ENCODE peak calls at places on chromosomes 3 and 15, in eight cellular contexts. One of them, this sample, is unnamed. For H3K9me3, the result is how much of the 10 kb centered on the place peaks cover.

GRCh38 chr15:56798639-56799038 is 65.3 kb upstream of the ZNF280D start:
- DNase-seq in neural progenitor cell: no peak
- DNase-seq in transverse colon: no peak
- DNase-seq in aorta: peak
- DNase-seq in psoas muscle: peak
- DNase-seq in CD8-positive, alpha-beta memory T cell: no peak
- DNase-seq in CD4-positive, CD25-positive, alpha-beta regulatory T cell: peak
- DNase-seq in HCT116: no peak
- DNase-seq in this sample: no peak

GRCh38 chr3:191328963-191329653 is at the start of gene CCDC50:
- DNase-seq in neural progenitor cell: peak
- DNase-seq in transverse colon: peak
- DNase-seq in aorta: peak
- DNase-seq in psoas muscle: peak
- DNase-seq in CD8-positive, alpha-beta memory T cell: no peak
- DNase-seq in CD4-positive, CD25-positive, alpha-beta regulatory T cell: peak
- DNase-seq in HCT116: no peak
- DNase-seq in this sample: peak

GRCh38 chr15:42273099-42273899 is at the start of the genes GANC and TMEM87A:
- DNase-seq in neural progenitor cell: peak
- DNase-seq in transverse colon: peak
- DNase-seq in aorta: peak
- DNase-seq in psoas muscle: peak
- DNase-seq in CD8-positive, alpha-beta memory T cell: peak
- DNase-seq in CD4-positive, CD25-positive, alpha-beta regulatory T cell: peak
- DNase-seq in HCT116: peak
- DNase-seq in this sample: peak

GRCh38 chr3:161552984-161553383 is 56.4 kb downstream of the OTOL1 start:
- DNase-seq in neural progenitor cell: peak
- DNase-seq in transverse colon: no peak
- DNase-seq in aorta: no peak
- DNase-seq in psoas muscle: no peak
- DNase-seq in CD8-positive, alpha-beta memory T cell: no peak
- DNase-seq in CD4-positive, CD25-positive, alpha-beta regulatory T cell: no peak
- DNase-seq in HCT116: no peak
- DNase-seq in this sample: no peak

GRCh38 chr3:54988302-54989022 is 60.6 kb upstream of the LRTM1 start:
- DNase-seq in neural progenitor cell: no peak
- DNase-seq in transverse colon: no peak
- DNase-seq in aorta: peak
- DNase-seq in psoas muscle: peak
- DNase-seq in CD8-positive, alpha-beta memory T cell: no peak
- DNase-seq in CD4-positive, CD25-positive, alpha-beta regulatory T cell: no peak
- DNase-seq in HCT116: no peak
- DNase-seq in this sample: no peak

GRCh38 chr15:85408270-85408746 is 27.9 kb downstream of the AKAP13 start:
- DNase-seq in neural progenitor cell: no peak
- DNase-seq in transverse colon: no peak
- DNase-seq in aorta: no peak
- DNase-seq in psoas muscle: no peak
- DNase-seq in CD8-positive, alpha-beta memory T cell: no peak
- DNase-seq in CD4-positive, CD25-positive, alpha-beta regulatory T cell: peak
- DNase-seq in HCT116: no peak
- DNase-seq in this sample: no peak

GRCh38 chr3:52056521-52056967 is at the start of gene DUSP7:
- DNase-seq in neural progenitor cell: peak
- DNase-seq in transverse colon: peak
- DNase-seq in aorta: peak
- DNase-seq in psoas muscle: peak
- DNase-seq in CD8-positive, alpha-beta memory T cell: peak
- DNase-seq in CD4-positive, CD25-positive, alpha-beta regulatory T cell: peak
- DNase-seq in HCT116: no peak
- DNase-seq in this sample: peak

GRCh38 chr3:136699271-136699828 is 52.8 kb downstream of the STAG1 start:
- DNase-seq in neural progenitor cell: peak
- DNase-seq in transverse colon: no peak
- DNase-seq in aorta: no peak
- DNase-seq in psoas muscle: no peak
- DNase-seq in CD8-positive, alpha-beta memory T cell: no peak
- DNase-seq in CD4-positive, CD25-positive, alpha-beta regulatory T cell: no peak
- DNase-seq in HCT116: no peak
- DNase-seq in this sample: no peak

GRCh38 chr15:25543156-25543555 is 104.3 kb upstream of the UBE3A start:
- DNase-seq in neural progenitor cell: peak
- DNase-seq in transverse colon: peak
- DNase-seq in aorta: peak
- DNase-seq in psoas muscle: no peak
- DNase-seq in CD8-positive, alpha-beta memory T cell: no peak
- DNase-seq in CD4-positive, CD25-positive, alpha-beta regulatory T cell: no peak
- DNase-seq in HCT116: no peak
- DNase-seq in this sample: no peak

GRCh38 chr15:49530106-49530505 is 90.5 kb downstream of the FAM227B start:
- DNase-seq in neural progenitor cell: no peak
- DNase-seq in transverse colon: no peak
- DNase-seq in aorta: no peak
- DNase-seq in psoas muscle: no peak
- DNase-seq in CD8-positive, alpha-beta memory T cell: no peak
- DNase-seq in CD4-positive, CD25-positive, alpha-beta regulatory T cell: no peak
- DNase-seq in HCT116: no peak
- DNase-seq in this sample: no peak

GRCh38 chr3:121330118-121330517 is 215.7 kb downstream of the POLQ start:
- DNase-seq in neural progenitor cell: no peak
- DNase-seq in transverse colon: no peak
- DNase-seq in aorta: no peak
- DNase-seq in psoas muscle: no peak
- DNase-seq in CD8-positive, alpha-beta memory T cell: no peak
- DNase-seq in CD4-positive, CD25-positive, alpha-beta regulatory T cell: no peak
- DNase-seq in HCT116: no peak
- DNase-seq in this sample: no peak

GRCh38 chr3:57095361-57095760 is 34.9 kb downstream of the SPATA12 start:
- DNase-seq in neural progenitor cell: no peak
- DNase-seq in transverse colon: no peak
- DNase-seq in aorta: no peak
- DNase-seq in psoas muscle: no peak
- DNase-seq in CD8-positive, alpha-beta memory T cell: no peak
- DNase-seq in CD4-positive, CD25-positive, alpha-beta regulatory T cell: no peak
- DNase-seq in HCT116: no peak
- DNase-seq in this sample: no peak

GRCh38 chr3:28840976-28841376 is 439.9 kb upstream of the RBMS3 start:
- DNase-seq in neural progenitor cell: no peak
- DNase-seq in transverse colon: no peak
- DNase-seq in aorta: no peak
- DNase-seq in psoas muscle: no peak
- DNase-seq in CD8-positive, alpha-beta memory T cell: no peak
- DNase-seq in CD4-positive, CD25-positive, alpha-beta regulatory T cell: peak
- DNase-seq in HCT116: no peak
- DNase-seq in this sample: no peak

GRCh38 chr15:98765610-98766009 is 117.3 kb downstream of the IGF1R start:
- DNase-seq in neural progenitor cell: no peak
- DNase-seq in transverse colon: no peak
- DNase-seq in aorta: no peak
- DNase-seq in psoas muscle: no peak
- DNase-seq in CD8-positive, alpha-beta memory T cell: no peak
- DNase-seq in CD4-positive, CD25-positive, alpha-beta regulatory T cell: no peak
- DNase-seq in HCT116: no peak
- DNase-seq in this sample: no peak

GRCh38 chr3:104069114-104069513 is 1297.6 kb upstream of the ALCAM start:
- DNase-seq in neural progenitor cell: no peak
- DNase-seq in transverse colon: no peak
- DNase-seq in aorta: no peak
- DNase-seq in psoas muscle: no peak
- DNase-seq in CD8-positive, alpha-beta memory T cell: no peak
- DNase-seq in CD4-positive, CD25-positive, alpha-beta regulatory T cell: no peak
- DNase-seq in HCT116: no peak
- DNase-seq in this sample: no peak

GRCh38 chr3:127803619-127804018 is 18.7 kb downstream of the MGLL start:
- DNase-seq in neural progenitor cell: no peak
- DNase-seq in transverse colon: no peak
- DNase-seq in aorta: no peak
- DNase-seq in psoas muscle: no peak
- DNase-seq in CD8-positive, alpha-beta memory T cell: no peak
- DNase-seq in CD4-positive, CD25-positive, alpha-beta regulatory T cell: no peak
- DNase-seq in HCT116: peak
- DNase-seq in this sample: no peak

DNA sequence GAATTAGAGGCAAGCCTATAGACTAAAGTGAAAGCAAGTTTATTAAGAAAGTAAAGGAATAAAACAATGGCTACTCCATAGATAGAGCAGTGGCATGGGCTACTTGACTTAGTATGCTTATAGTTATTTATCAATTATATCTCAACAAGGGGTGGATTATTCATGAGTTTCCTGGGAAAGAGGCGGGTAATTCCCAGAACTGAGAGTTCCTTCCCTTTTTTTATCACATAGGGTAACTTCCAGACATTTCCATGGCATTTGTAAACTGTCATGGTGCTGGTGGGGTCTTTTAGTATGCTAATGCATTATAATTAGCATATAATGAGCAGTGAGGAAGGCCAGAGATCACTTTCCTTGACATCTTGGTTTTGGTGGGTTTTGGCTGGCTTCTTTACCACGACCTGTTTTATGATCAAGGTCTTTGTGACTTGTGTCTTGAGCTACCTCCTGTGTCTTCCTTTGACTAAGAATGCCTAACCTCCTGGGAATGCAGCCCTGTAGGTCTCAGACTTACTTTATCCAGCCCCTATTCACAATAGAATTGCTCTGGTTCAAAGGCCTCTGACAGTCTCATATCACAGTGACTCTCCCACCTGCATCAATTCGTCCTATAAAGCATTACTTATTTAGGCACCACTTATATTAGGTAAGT is 35.3 kb upstream of the PLSCR2 start:
- DNase-seq in neural progenitor cell: peak
- DNase-seq in transverse colon: no peak
- DNase-seq in aorta: no peak
- DNase-seq in psoas muscle: no peak
- DNase-seq in CD8-positive, alpha-beta memory T cell: no peak
- DNase-seq in CD4-positive, CD25-positive, alpha-beta regulatory T cell: no peak
- DNase-seq in HCT116: peak
- DNase-seq in this sample: no peak
- H3K9me3 ChIP-seq in neural progenitor cell: under half
- H3K9me3 ChIP-seq in transverse colon: under half
- H3K9me3 ChIP-seq in aorta: under half
- H3K9me3 ChIP-seq in psoas muscle: under half
- H3K9me3 ChIP-seq in CD8-positive, alpha-beta memory T cell: under half
- H3K9me3 ChIP-seq in CD4-positive, CD25-positive, alpha-beta regulatory T cell: under half
- H3K9me3 ChIP-seq in HCT116: under half
- H3K9me3 ChIP-seq in this sample: under half

GRCh38 chr15:75823860-75824613 is 19.2 kb upstream of the UBE2Q2 start:
- DNase-seq in neural progenitor cell: peak
- DNase-seq in transverse colon: no peak
- DNase-seq in aorta: no peak
- DNase-seq in psoas muscle: no peak
- DNase-seq in CD8-positive, alpha-beta memory T cell: no peak
- DNase-seq in CD4-positive, CD25-positive, alpha-beta regulatory T cell: no peak
- DNase-seq in HCT116: no peak
- DNase-seq in this sample: no peak
- H3K9me3 ChIP-seq in neural progenitor cell: under half
- H3K9me3 ChIP-seq in transverse colon: under half
- H3K9me3 ChIP-seq in aorta: under half
- H3K9me3 ChIP-seq in psoas muscle: under half
- H3K9me3 ChIP-seq in CD8-positive, alpha-beta memory T cell: under half
- H3K9me3 ChIP-seq in CD4-positive, CD25-positive, alpha-beta regulatory T cell: under half
- H3K9me3 ChIP-seq in HCT116: under half
- H3K9me3 ChIP-seq in this sample: under half

GRCh38 chr3:50537421-50538129 is 30.0 kb downstream of the C3orf18 start:
- DNase-seq in neural progenitor cell: no peak
- DNase-seq in transverse colon: no peak
- DNase-seq in aorta: no peak
- DNase-seq in psoas muscle: no peak
- DNase-seq in CD8-positive, alpha-beta memory T cell: no peak
- DNase-seq in CD4-positive, CD25-positive, alpha-beta regulatory T cell: no peak
- DNase-seq in HCT116: no peak
- DNase-seq in this sample: no peak

GRCh38 chr3:50536471-50537180 is 30.9 kb downstream of the C3orf18 start:
- DNase-seq in neural progenitor cell: no peak
- DNase-seq in transverse colon: no peak
- DNase-seq in aorta: no peak
- DNase-seq in psoas muscle: no peak
- DNase-seq in CD8-positive, alpha-beta memory T cell: no peak
- DNase-seq in CD4-positive, CD25-positive, alpha-beta regulatory T cell: no peak
- DNase-seq in HCT116: no peak
- DNase-seq in this sample: no peak

GRCh38 chr3:50542177-50543034 is 25.1 kb downstream of the C3orf18 start:
- DNase-seq in neural progenitor cell: peak
- DNase-seq in transverse colon: peak
- DNase-seq in aorta: peak
- DNase-seq in psoas muscle: peak
- DNase-seq in CD8-positive, alpha-beta memory T cell: peak
- DNase-seq in CD4-positive, CD25-positive, alpha-beta regulatory T cell: peak
- DNase-seq in HCT116: peak
- DNase-seq in this sample: peak

GRCh38 chr3:50539356-50539838 is 28.1 kb downstream of the C3orf18 start:
- DNase-seq in neural progenitor cell: peak
- DNase-seq in transverse colon: no peak
- DNase-seq in aorta: no peak
- DNase-seq in psoas muscle: no peak
- DNase-seq in CD8-positive, alpha-beta memory T cell: no peak
- DNase-seq in CD4-positive, CD25-positive, alpha-beta regulatory T cell: no peak
- DNase-seq in HCT116: no peak
- DNase-seq in this sample: no peak

GRCh38 chr3:50539887-50540286 is 27.7 kb downstream of the C3orf18 start:
- DNase-seq in neural progenitor cell: no peak
- DNase-seq in transverse colon: no peak
- DNase-seq in aorta: no peak
- DNase-seq in psoas muscle: no peak
- DNase-seq in CD8-positive, alpha-beta memory T cell: no peak
- DNase-seq in CD4-positive, CD25-positive, alpha-beta regulatory T cell: no peak
- DNase-seq in HCT116: no peak
- DNase-seq in this sample: no peak
- H3K9me3 ChIP-seq in neural progenitor cell: under half
- H3K9me3 ChIP-seq in transverse colon: under half
- H3K9me3 ChIP-seq in aorta: under half
- H3K9me3 ChIP-seq in psoas muscle: under half
- H3K9me3 ChIP-seq in CD8-positive, alpha-beta memory T cell: under half
- H3K9me3 ChIP-seq in CD4-positive, CD25-positive, alpha-beta regulatory T cell: under half
- H3K9me3 ChIP-seq in HCT116: under half
- H3K9me3 ChIP-seq in this sample: under half

DNA sequence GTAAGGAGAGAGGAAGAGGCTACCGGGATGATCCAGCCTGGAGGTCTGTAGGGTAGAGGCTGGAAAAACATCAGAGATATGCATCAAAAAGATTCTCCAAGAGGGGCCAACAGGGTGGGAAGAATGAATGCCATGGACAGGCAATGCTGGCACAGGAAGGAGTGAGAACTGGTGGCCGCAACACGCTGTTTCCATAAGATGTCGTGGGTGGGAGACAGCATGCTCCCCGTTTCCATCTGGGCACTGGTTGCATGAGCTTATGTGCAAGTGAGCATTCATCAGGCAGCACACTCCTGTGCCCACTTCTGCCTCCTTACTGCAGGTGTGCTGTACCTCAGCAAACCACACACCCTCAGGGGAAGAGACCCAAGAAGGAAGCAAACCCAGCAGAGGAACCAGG is 59.4 kb downstream of the GABRB3 start:
- DNase-seq in neural progenitor cell: no peak
- DNase-seq in transverse colon: no peak
- DNase-seq in aorta: no peak
- DNase-seq in psoas muscle: no peak
- DNase-seq in CD8-positive, alpha-beta memory T cell: no peak
- DNase-seq in CD4-positive, CD25-positive, alpha-beta regulatory T cell: no peak
- DNase-seq in HCT116: no peak
- DNase-seq in this sample: no peak
- H3K9me3 ChIP-seq in neural progenitor cell: under half
- H3K9me3 ChIP-seq in transverse colon: under half
- H3K9me3 ChIP-seq in aorta: under half
- H3K9me3 ChIP-seq in psoas muscle: under half
- H3K9me3 ChIP-seq in CD8-positive, alpha-beta memory T cell: under half
- H3K9me3 ChIP-seq in CD4-positive, CD25-positive, alpha-beta regulatory T cell: under half
- H3K9me3 ChIP-seq in HCT116: under half
- H3K9me3 ChIP-seq in this sample: under half

This sample was measured in T-helper 17 cell.